ENCODE peak calls at places on chromosomes 16 and 17, in seven cellular contexts. K, G, T, P, Y, L and E are unnamed samples.
A peak's percentile ranks its signal among the peaks of the same experiment; 100 is the strongest.

GRCh38 chr17:4433515-4434031 is at the start of gene SPNS3:
- DNase-seq in K (no peak), G (no peak), T (peak; percentile 24), P (no peak), Y (no peak), L (no peak), E (no peak)

GRCh38 chr16:88065747-88066142 is 114.5 kb downstream of the BANP start:
- DNase-seq in K (no peak), G (no peak), T (no peak), P (no peak), Y (no peak), L (no peak), E (no peak)

GRCh38 chr16:17467923-17468540 is 2.7 kb downstream of the XYLT1 start:
- DNase-seq in K (peak; percentile 70), G (peak; percentile 71), T (peak; percentile 57), P (no peak), Y (peak; percentile 48), L (no peak), E (peak; percentile 74)

GRCh38 chr17:45291170-45291805 is 25.5 kb downstream of the MAP3K14 start:
- DNase-seq in K (no peak), G (no peak), T (no peak), P (no peak), Y (no peak), L (no peak), E (no peak)

GRCh38 chr17:49798182-49798581 is 9.7 kb downstream of the KAT7 start:
- DNase-seq in K (no peak), G (no peak), T (peak; percentile 27), P (no peak), Y (peak; percentile 43), L (no peak), E (no peak)

GRCh38 chr17:10063730-10064221 is 134.6 kb downstream of the GAS7 start:
- DNase-seq in K (peak; percentile 56), G (no peak), T (no peak), P (no peak), Y (no peak), L (no peak), E (no peak)

GRCh38 chr17:19024101-19025078 is 19.8 kb upstream of the FAM83G start:
- DNase-seq in K (peak; percentile 60), G (no peak), T (peak; percentile 92), P (peak; percentile 28), Y (no peak), L (peak; percentile 42), E (no peak)

GRCh38 chr17:9021158-9021984 is at the start of gene NTN1:
- DNase-seq in K (peak; percentile 45), G (peak; percentile 51), T (peak; percentile 41), P (no peak), Y (no peak), L (no peak), E (peak; percentile 57)

GRCh38 chr16:49810769-49811315 is 45.1 kb downstream of the ZNF423 start:
- DNase-seq in K (no peak), G (peak; percentile 12), T (no peak), P (no peak), Y (no peak), L (no peak), E (peak; percentile 84)